ENCODE peak calls at places on chromosomes 1 and 21, in five cellular contexts. S is astrocyte of the cerebellum, H is Peyer's patch, O is Karpas-422, X is breast epithelium. E is an unnamed sample.

GRCh38 chr1:2273401-2274090 is 45.4 kb downstream of the SKI start:
- DNase-seq in S (no peak), H (no peak), O (no peak), X (no peak), E (no peak)

GRCh38 chr21:34989337-34990151 is 59.6 kb downstream of the RUNX1 start:
- DNase-seq in S (peak), H (no peak), O (peak), X (no peak), E (no peak)

GRCh38 chr1:184373155-184373554 is 13.7 kb upstream of the C1orf21 start:
- DNase-seq in S (no peak), H (no peak), O (no peak), X (no peak), E (no peak)

GRCh38 chr1:70008658-70009057 is 196.7 kb downstream of the LRRC40 start:
- DNase-seq in S (no peak), H (no peak), O (no peak), X (no peak), E (no peak)

GRCh38 chr1:26373789-26374188 is 1.2 kb upstream of the ZNF683 start:
- DNase-seq in S (no peak), H (no peak), O (no peak), X (no peak), E (no peak)

GRCh38 chr1:89701746-89702241 is 68.9 kb downstream of the LRRC8C start:
- DNase-seq in S (no peak), H (no peak), O (no peak), X (no peak), E (no peak)

GRCh38 chr1:198443374-198444233 is 96.9 kb downstream of the ATP6V1G3 start:
- DNase-seq in S (peak), H (no peak), O (no peak), X (no peak), E (no peak)

GRCh38 chr1:20339811-20340457 is 49.3 kb downstream of the VWA5B1 start:
- DNase-seq in S (no peak), H (no peak), O (no peak), X (no peak), E (no peak)

GRCh38 chr1:6477039-6477820 is 11.3 kb upstream of the TNFRSF25 start:
- DNase-seq in S (no peak), H (no peak), O (no peak), X (no peak), E (no peak)

GRCh38 chr1:76113446-76113845 is 38.9 kb downstream of the ST6GALNAC3 start:
- DNase-seq in S (no peak), H (no peak), O (no peak), X (no peak), E (no peak)

GRCh38 chr21:44965251-44966022 is 25.6 kb downstream of the SLX9 start:
- DNase-seq in S (no peak), H (no peak), O (no peak), X (no peak), E (no peak)

GRCh38 chr1:53582211-53583020 is 123.2 kb downstream of the DMRTB1 start:
- DNase-seq in S (no peak), H (peak), O (no peak), X (no peak), E (peak)

GRCh38 chr1:109895720-109896504 is 14.7 kb upstream of the CSF1 start:
- DNase-seq in S (no peak), H (no peak), O (no peak), X (no peak), E (no peak)

GRCh38 chr1:53278294-53278693 is 40.0 kb upstream of the MAGOH start:
- DNase-seq in S (no peak), H (peak), O (peak), X (peak), E (peak)

GRCh38 chr1:205528887-205529825 is 24.7 kb downstream of the CDK18 start:
- DNase-seq in S (peak), H (peak), O (peak), X (peak), E (peak)

GRCh38 chr1:85224734-85225623 is 24.2 kb upstream of the SYDE2 start:
- DNase-seq in S (no peak), H (no peak), O (no peak), X (no peak), E (peak)

GRCh38 chr1:199490804-199491527 is 536.5 kb upstream of the NR5A2 start:
- DNase-seq in S (peak), H (no peak), O (no peak), X (no peak), E (no peak)

GRCh38 chr1:231032963-231033362 is 7.1 kb downstream of the FAM89A start:
- DNase-seq in S (no peak), H (no peak), O (no peak), X (no peak), E (no peak)

GRCh38 chr1:159804924-159805323 is 2.8 kb downstream of the FCRL6 start:
- DNase-seq in S (no peak), H (no peak), O (no peak), X (no peak), E (no peak)

GRCh38 chr1:150875197-150876110 is 945 bp downstream of the ARNT start:
- DNase-seq in S (no peak), H (no peak), O (no peak), X (no peak), E (peak)

GRCh38 chr1:226738421-226738994 is 574 bp downstream of the ITPKB start:
- DNase-seq in S (no peak), H (peak), O (peak), X (no peak), E (peak)

GRCh38 chr1:174877208-174877673 is 122.5 kb upstream of the CACYBP start:
- DNase-seq in S (no peak), H (peak), O (no peak), X (no peak), E (peak)

GRCh38 chr1:53295746-53296722 is 31.8 kb downstream of the LRP8 start:
- DNase-seq in S (no peak), H (no peak), O (no peak), X (no peak), E (peak)

GRCh38 chr1:43121251-43121650 is 50.8 kb downstream of the EBNA1BP2 start:
- DNase-seq in S (no peak), H (no peak), O (no peak), X (no peak), E (no peak)
- H3K4me3 ChIP-seq in S (no peak), H (no peak), O (no peak), X (no peak), E (no peak)

DNA sequence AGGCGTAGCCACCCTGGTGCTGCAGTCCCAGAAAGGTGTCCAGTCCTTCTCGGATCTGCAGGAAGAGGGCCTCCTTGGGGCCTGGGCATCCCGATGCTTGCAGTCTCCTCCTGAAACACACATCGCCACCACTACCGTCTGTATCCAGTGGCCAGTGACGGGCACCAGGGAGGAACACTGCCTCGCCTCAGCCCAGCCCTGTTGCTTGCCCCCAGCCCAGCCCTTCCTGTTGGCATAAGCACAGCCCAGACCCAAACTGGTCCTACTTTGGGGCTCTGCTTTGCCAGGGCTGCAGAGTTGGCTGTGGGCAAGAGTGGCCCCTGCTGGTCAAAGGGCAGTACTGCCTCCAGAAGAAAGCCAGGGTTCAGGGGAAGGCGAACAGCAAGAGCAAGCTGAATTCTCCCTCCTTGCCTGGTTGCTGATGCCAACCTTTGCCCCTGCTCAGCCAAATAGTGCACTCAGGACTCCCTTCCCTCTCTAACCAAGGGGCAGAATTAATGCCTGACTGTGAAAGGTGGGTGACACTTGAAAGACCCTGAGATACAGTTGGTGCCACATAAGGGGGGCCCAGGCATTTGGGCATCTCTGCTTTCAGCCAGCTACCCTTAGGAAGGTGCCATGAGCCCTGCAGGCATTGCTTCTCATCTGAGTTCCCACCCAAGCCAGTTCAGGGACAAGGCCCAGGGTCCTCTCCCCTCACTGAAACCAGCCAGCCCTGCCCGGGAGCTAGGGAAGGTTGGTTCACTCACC is 11.1 kb upstream of the ARHGEF2 start:
- DNase-seq in S (no peak), H (peak), O (peak), X (peak), E (peak)
- H3K4me3 ChIP-seq in S (no peak), H (peak), O (peak), X (peak), E (no peak)

GRCh38 chr1:227886503-227886961 is 61.2 kb downstream of the WNT9A start:
- DNase-seq in S (no peak), H (peak), O (no peak), X (peak), E (no peak)

GRCh38 chr1:227888404-227889046 is 59.2 kb downstream of the WNT9A start:
- DNase-seq in S (no peak), H (peak), O (peak), X (no peak), E (no peak)

GRCh38 chr1:227886993-227887696 is 60.6 kb downstream of the WNT9A start:
- DNase-seq in S (no peak), H (peak), O (peak), X (no peak), E (no peak)

GRCh38 chr1:227889047-227889862 is 58.5 kb downstream of the WNT9A start:
- DNase-seq in S (no peak), H (peak), O (no peak), X (no peak), E (no peak)

DNA sequence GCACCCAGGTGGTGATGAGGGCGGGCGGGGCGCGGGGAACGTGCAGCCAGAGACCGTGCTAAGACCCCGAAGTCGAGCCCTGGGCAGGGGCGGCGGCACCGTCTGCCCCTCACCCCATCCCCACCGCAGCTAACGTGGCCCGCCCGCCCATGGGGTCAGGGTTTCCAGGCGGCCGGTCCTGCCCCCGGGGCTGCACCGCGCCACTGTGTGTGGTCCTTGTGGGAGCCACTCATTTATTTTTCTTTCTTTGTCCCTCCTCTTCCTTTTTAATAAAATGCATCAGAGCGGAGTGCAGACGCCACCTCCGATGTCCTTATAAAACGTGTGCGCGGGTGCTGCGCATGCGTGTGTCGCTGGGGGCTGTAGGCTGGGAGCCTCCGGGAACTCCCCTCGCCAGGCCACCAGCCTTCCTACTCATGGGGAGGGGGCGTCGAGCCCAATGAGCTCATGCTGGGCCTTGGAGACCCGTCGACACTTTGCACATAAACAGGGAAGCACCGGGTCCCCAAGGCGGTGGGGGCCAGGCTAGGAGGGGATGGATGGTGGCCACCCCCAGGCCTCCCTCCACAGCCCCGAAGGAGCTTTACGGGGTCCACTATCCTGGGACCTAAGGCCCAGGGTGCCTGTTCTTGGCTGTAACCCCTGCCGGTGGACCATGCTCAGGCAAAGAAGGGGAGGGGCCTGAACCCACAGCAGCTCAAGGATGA is 59.9 kb downstream of the WNT9A start:
- DNase-seq in S (no peak), H (peak), O (no peak), X (no peak), E (no peak)
- H3K4me3 ChIP-seq in S (no peak), H (peak), O (no peak), X (peak), E (peak)

GRCh38 chr1:181187596-181188126 is 99.2 kb downstream of the IER5 start:
- DNase-seq in S (no peak), H (no peak), O (no peak), X (no peak), E (no peak)

GRCh38 chr1:181189245-181189644 is 100.7 kb downstream of the IER5 start:
- DNase-seq in S (no peak), H (no peak), O (no peak), X (no peak), E (no peak)

GRCh38 chr1:181191494-181192040 is 103.1 kb downstream of the IER5 start:
- DNase-seq in S (no peak), H (no peak), O (no peak), X (no peak), E (no peak)

GRCh38 chr1:181190362-181191035 is 102.0 kb downstream of the IER5 start:
- DNase-seq in S (no peak), H (no peak), O (no peak), X (no peak), E (no peak)

GRCh38 chr1:181189691-181190361 is 101.3 kb downstream of the IER5 start:
- DNase-seq in S (no peak), H (peak), O (peak), X (peak), E (peak)
- H3K4me3 ChIP-seq in S (peak), H (peak), O (no peak), X (no peak), E (peak)

DNA sequence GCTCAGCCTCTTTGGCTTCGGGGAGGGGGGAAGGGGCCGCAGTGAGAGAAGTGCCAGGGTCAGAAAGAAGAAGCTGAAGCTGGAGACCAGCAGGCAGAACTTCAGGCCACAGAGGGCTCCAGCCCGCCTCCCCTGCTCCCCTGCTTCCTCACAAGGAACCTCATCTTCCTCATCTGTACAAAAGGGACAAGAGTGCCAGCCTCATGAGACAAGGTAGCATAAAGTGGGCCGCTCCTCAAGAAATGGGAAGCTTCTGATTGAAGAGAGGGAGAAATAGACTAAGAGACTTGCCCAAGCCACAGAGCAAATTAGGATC is 39.7 kb downstream of the AHDC1 start:
- DNase-seq in S (no peak), H (no peak), O (no peak), X (no peak), E (no peak)
- H3K4me3 ChIP-seq in S (no peak), H (no peak), O (no peak), X (no peak), E (no peak)